ENCODE peak calls at places on chromosomes 16 and 17, in eight cellular contexts. D is iPS DF 19.7; X is mammary epithelial cell; Q is ureter; R is activated effector memory CD4-positive, alpha-beta T cell treated with anti-CD3 and anti-CD28 coated beads, Interleukin-2, amount 50 U/mL, for 16 hours; Z is NCI-H1417 treated with DMSO at 0.1 percent for 48 hours; S is HS-5; F is T-helper 1 cell. A is an unnamed sample.
A peak's percentile ranks its signal among the peaks of the same experiment; 100 is the strongest.

GRCh38 chr17:57834146-57834741 is 15.6 kb downstream of the MRPS23 start:
- DNase-seq in D (peak; percentile 33), X (peak; percentile 79), Q (no peak), R (no peak), Z (peak; percentile 13), S (no peak), F (no peak), A (no peak)

GRCh38 chr16:89410322-89410721 is 80.0 kb downstream of the ANKRD11 start:
- DNase-seq in D (no peak), X (no peak), Q (no peak), R (no peak), Z (no peak), S (no peak), F (no peak), A (no peak)

GRCh38 chr16:3550851-3551847 is 26.1 kb downstream of the NLRC3 start:
- DNase-seq in D (no peak), X (no peak), Q (no peak), R (no peak), Z (no peak), S (no peak), F (no peak), A (no peak)

GRCh38 chr16:89194340-89195311 is 5.7 kb downstream of the SLC22A31 start:
- DNase-seq in D (no peak), X (no peak), Q (no peak), R (no peak), Z (no peak), S (no peak), F (peak; percentile 12), A (no peak)

GRCh38 chr16:3872216-3872895 is 8.2 kb downstream of the CREBBP start:
- DNase-seq in D (no peak), X (no peak), Q (no peak), R (no peak), Z (no peak), S (no peak), F (no peak), A (no peak)

GRCh38 chr17:47221154-47221553 is 12.0 kb downstream of the MYL4 start:
- DNase-seq in D (no peak), X (no peak), Q (no peak), R (no peak), Z (no peak), S (no peak), F (no peak), A (no peak)

GRCh38 chr17:73091770-73092517 is 544 bp downstream of the SLC39A11 start:
- DNase-seq in D (no peak), X (peak; percentile 61), Q (peak; percentile 45), R (no peak), Z (no peak), S (no peak), F (no peak), A (no peak)

GRCh38 chr17:1039511-1040215 is 42.7 kb downstream of the TIMM22 start:
- DNase-seq in D (no peak), X (no peak), Q (no peak), R (no peak), Z (no peak), S (no peak), F (no peak), A (no peak)

GRCh38 chr16:12801511-12802042 is 2.1 kb downstream of the CPPED1 start:
- DNase-seq in D (no peak), X (peak; percentile 69), Q (no peak), R (no peak), Z (no peak), S (peak; percentile 80), F (no peak), A (peak; percentile 94)

GRCh38 chr17:76139801-76140660 is 1.0 kb downstream of the FOXJ1 start:
- DNase-seq in D (no peak), X (no peak), Q (no peak), R (peak; percentile 72), Z (no peak), S (no peak), F (no peak), A (no peak)

GRCh38 chr16:57706717-57707116 is 12.1 kb downstream of the DRC7 start:
- DNase-seq in D (no peak), X (no peak), Q (no peak), R (no peak), Z (no peak), S (no peak), F (no peak), A (no peak)

GRCh38 chr16:20744922-20745440 is 3.4 kb upstream of the THUMPD1 start:
- DNase-seq in D (no peak), X (no peak), Q (no peak), R (no peak), Z (no peak), S (no peak), F (no peak), A (no peak)

GRCh38 chr17:60971515-60972369 is 294.1 kb downstream of the BCAS3 start:
- DNase-seq in D (peak; percentile 20), X (peak; percentile 28), Q (peak; percentile 50), R (peak; percentile 69), Z (peak; percentile 6), S (no peak), F (peak; percentile 15), A (peak; percentile 24)

GRCh38 chr16:64866026-64866425 is 255.8 kb downstream of the CDH11 start:
- DNase-seq in D (no peak), X (no peak), Q (no peak), R (no peak), Z (no peak), S (no peak), F (no peak), A (no peak)

GRCh38 chr16:86072328-86073102 is 173.6 kb downstream of the IRF8 start:
- DNase-seq in D (no peak), X (peak; percentile 24), Q (peak; percentile 81), R (peak; percentile 67), Z (peak; percentile 0), S (peak; percentile 0), F (no peak), A (peak; percentile 40)

GRCh38 chr17:43900858-43901754 is 6.2 kb downstream of the MPP2 start:
- DNase-seq in D (no peak), X (no peak), Q (no peak), R (no peak), Z (no peak), S (no peak), F (no peak), A (no peak)

GRCh38 chr17:31424944-31425582 is 33.6 kb downstream of the RAB11FIP4 start:
- DNase-seq in D (no peak), X (no peak), Q (no peak), R (peak; percentile 17), Z (no peak), S (no peak), F (no peak), A (no peak)

GRCh38 chr17:79377230-79377790 is 233.5 kb downstream of the RBFOX3 start:
- DNase-seq in D (no peak), X (no peak), Q (no peak), R (no peak), Z (no peak), S (no peak), F (no peak), A (no peak)